ENCODE peak calls at places on chromosomes 2 and 18, in seven cellular contexts. One of them, this sample, is unnamed.

GRCh38 chr2:232336956-232337700 is 41.4 kb upstream of the ALPP start:
- DNase-seq in esophagus squamous epithelium: no peak
- DNase-seq in stimulated activated naive CD8-positive, alpha-beta T cell treated with anti-CD3 and anti-CD28 coated beads, Interleukin-15, Interleukin-2, amounts not matched to agents 100 U/mL and 50 U/mL, for 24 hours: peak; percentile 1
- DNase-seq in HCEC 1CT: no peak
- DNase-seq in activated naive CD4-positive, alpha-beta T cell: no peak
- DNase-seq in CD8-positive, alpha-beta memory T cell: no peak
- DNase-seq in neural crest cell: no peak
- DNase-seq in this sample: no peak

GRCh38 chr2:109217362-109218086 is 88.5 kb downstream of the SH3RF3 start:
- DNase-seq in esophagus squamous epithelium: no peak
- DNase-seq in stimulated activated naive CD8-positive, alpha-beta T cell treated with anti-CD3 and anti-CD28 coated beads, Interleukin-15, Interleukin-2, amounts not matched to agents 100 U/mL and 50 U/mL, for 24 hours: no peak
- DNase-seq in HCEC 1CT: peak; percentile 100
- DNase-seq in activated naive CD4-positive, alpha-beta T cell: no peak
- DNase-seq in CD8-positive, alpha-beta memory T cell: no peak
- DNase-seq in neural crest cell: no peak
- DNase-seq in this sample: peak; percentile 60

GRCh38 chr2:226790436-226790835 is 9.2 kb downstream of the IRS1 start:
- DNase-seq in esophagus squamous epithelium: no peak
- DNase-seq in stimulated activated naive CD8-positive, alpha-beta T cell treated with anti-CD3 and anti-CD28 coated beads, Interleukin-15, Interleukin-2, amounts not matched to agents 100 U/mL and 50 U/mL, for 24 hours: no peak
- DNase-seq in HCEC 1CT: no peak
- DNase-seq in activated naive CD4-positive, alpha-beta T cell: no peak
- DNase-seq in CD8-positive, alpha-beta memory T cell: no peak
- DNase-seq in neural crest cell: no peak
- DNase-seq in this sample: no peak

GRCh38 chr2:64730551-64731305 is 77.0 kb upstream of the SERTAD2 start:
- DNase-seq in esophagus squamous epithelium: no peak
- DNase-seq in stimulated activated naive CD8-positive, alpha-beta T cell treated with anti-CD3 and anti-CD28 coated beads, Interleukin-15, Interleukin-2, amounts not matched to agents 100 U/mL and 50 U/mL, for 24 hours: peak; percentile 35
- DNase-seq in HCEC 1CT: peak; percentile 75
- DNase-seq in activated naive CD4-positive, alpha-beta T cell: no peak
- DNase-seq in CD8-positive, alpha-beta memory T cell: peak; percentile 15
- DNase-seq in neural crest cell: no peak
- DNase-seq in this sample: no peak

GRCh38 chr18:32548688-32549087 is 78.0 kb upstream of the GAREM1 start:
- DNase-seq in esophagus squamous epithelium: no peak
- DNase-seq in stimulated activated naive CD8-positive, alpha-beta T cell treated with anti-CD3 and anti-CD28 coated beads, Interleukin-15, Interleukin-2, amounts not matched to agents 100 U/mL and 50 U/mL, for 24 hours: no peak
- DNase-seq in HCEC 1CT: no peak
- DNase-seq in activated naive CD4-positive, alpha-beta T cell: no peak
- DNase-seq in CD8-positive, alpha-beta memory T cell: no peak
- DNase-seq in neural crest cell: no peak
- DNase-seq in this sample: no peak

GRCh38 chr2:143193121-143193520 is 63.9 kb downstream of the ARHGAP15 start:
- DNase-seq in esophagus squamous epithelium: no peak
- DNase-seq in stimulated activated naive CD8-positive, alpha-beta T cell treated with anti-CD3 and anti-CD28 coated beads, Interleukin-15, Interleukin-2, amounts not matched to agents 100 U/mL and 50 U/mL, for 24 hours: no peak
- DNase-seq in HCEC 1CT: no peak
- DNase-seq in activated naive CD4-positive, alpha-beta T cell: no peak
- DNase-seq in CD8-positive, alpha-beta memory T cell: no peak
- DNase-seq in neural crest cell: no peak
- DNase-seq in this sample: no peak

GRCh38 chr18:58990720-58991119 is 126.0 kb downstream of the ZNF532 start:
- DNase-seq in esophagus squamous epithelium: no peak
- DNase-seq in stimulated activated naive CD8-positive, alpha-beta T cell treated with anti-CD3 and anti-CD28 coated beads, Interleukin-15, Interleukin-2, amounts not matched to agents 100 U/mL and 50 U/mL, for 24 hours: no peak
- DNase-seq in HCEC 1CT: no peak
- DNase-seq in activated naive CD4-positive, alpha-beta T cell: no peak
- DNase-seq in CD8-positive, alpha-beta memory T cell: no peak
- DNase-seq in neural crest cell: no peak
- DNase-seq in this sample: no peak

GRCh38 chr2:29580223-29580622 is 341.2 kb downstream of the ALK start:
- DNase-seq in esophagus squamous epithelium: no peak
- DNase-seq in stimulated activated naive CD8-positive, alpha-beta T cell treated with anti-CD3 and anti-CD28 coated beads, Interleukin-15, Interleukin-2, amounts not matched to agents 100 U/mL and 50 U/mL, for 24 hours: no peak
- DNase-seq in HCEC 1CT: no peak
- DNase-seq in activated naive CD4-positive, alpha-beta T cell: no peak
- DNase-seq in CD8-positive, alpha-beta memory T cell: no peak
- DNase-seq in neural crest cell: no peak
- DNase-seq in this sample: no peak

GRCh38 chr2:239479471-239479870 is 78.7 kb upstream of the HDAC4 start:
- DNase-seq in esophagus squamous epithelium: no peak
- DNase-seq in stimulated activated naive CD8-positive, alpha-beta T cell treated with anti-CD3 and anti-CD28 coated beads, Interleukin-15, Interleukin-2, amounts not matched to agents 100 U/mL and 50 U/mL, for 24 hours: no peak
- DNase-seq in HCEC 1CT: no peak
- DNase-seq in activated naive CD4-positive, alpha-beta T cell: no peak
- DNase-seq in CD8-positive, alpha-beta memory T cell: no peak
- DNase-seq in neural crest cell: no peak
- DNase-seq in this sample: no peak

GRCh38 chr2:23322813-23323212 is 62.2 kb upstream of the KLHL29 start:
- DNase-seq in esophagus squamous epithelium: no peak
- DNase-seq in stimulated activated naive CD8-positive, alpha-beta T cell treated with anti-CD3 and anti-CD28 coated beads, Interleukin-15, Interleukin-2, amounts not matched to agents 100 U/mL and 50 U/mL, for 24 hours: no peak
- DNase-seq in HCEC 1CT: no peak
- DNase-seq in activated naive CD4-positive, alpha-beta T cell: no peak
- DNase-seq in CD8-positive, alpha-beta memory T cell: no peak
- DNase-seq in neural crest cell: no peak
- DNase-seq in this sample: no peak

GRCh38 chr2:174779361-174779928 is 15.2 kb upstream of the CHRNA1 start:
- DNase-seq in esophagus squamous epithelium: no peak
- DNase-seq in stimulated activated naive CD8-positive, alpha-beta T cell treated with anti-CD3 and anti-CD28 coated beads, Interleukin-15, Interleukin-2, amounts not matched to agents 100 U/mL and 50 U/mL, for 24 hours: no peak
- DNase-seq in HCEC 1CT: peak; percentile 66
- DNase-seq in activated naive CD4-positive, alpha-beta T cell: no peak
- DNase-seq in CD8-positive, alpha-beta memory T cell: no peak
- DNase-seq in neural crest cell: no peak
- DNase-seq in this sample: peak; percentile 42

GRCh38 chr2:234640657-234641056 is 143.8 kb upstream of the ARL4C start:
- DNase-seq in esophagus squamous epithelium: no peak
- DNase-seq in stimulated activated naive CD8-positive, alpha-beta T cell treated with anti-CD3 and anti-CD28 coated beads, Interleukin-15, Interleukin-2, amounts not matched to agents 100 U/mL and 50 U/mL, for 24 hours: no peak
- DNase-seq in HCEC 1CT: no peak
- DNase-seq in activated naive CD4-positive, alpha-beta T cell: no peak
- DNase-seq in CD8-positive, alpha-beta memory T cell: no peak
- DNase-seq in neural crest cell: no peak
- DNase-seq in this sample: no peak

GRCh38 chr2:26453421-26454329 is 24.2 kb downstream of the OTOF start:
- DNase-seq in esophagus squamous epithelium: no peak
- DNase-seq in stimulated activated naive CD8-positive, alpha-beta T cell treated with anti-CD3 and anti-CD28 coated beads, Interleukin-15, Interleukin-2, amounts not matched to agents 100 U/mL and 50 U/mL, for 24 hours: no peak
- DNase-seq in HCEC 1CT: no peak
- DNase-seq in activated naive CD4-positive, alpha-beta T cell: no peak
- DNase-seq in CD8-positive, alpha-beta memory T cell: no peak
- DNase-seq in neural crest cell: no peak
- DNase-seq in this sample: no peak

GRCh38 chr2:26922638-26923466 is 47.6 kb upstream of the MAPRE3 start:
- DNase-seq in esophagus squamous epithelium: no peak
- DNase-seq in stimulated activated naive CD8-positive, alpha-beta T cell treated with anti-CD3 and anti-CD28 coated beads, Interleukin-15, Interleukin-2, amounts not matched to agents 100 U/mL and 50 U/mL, for 24 hours: peak; percentile 42
- DNase-seq in HCEC 1CT: peak; percentile 7
- DNase-seq in activated naive CD4-positive, alpha-beta T cell: no peak
- DNase-seq in CD8-positive, alpha-beta memory T cell: no peak
- DNase-seq in neural crest cell: peak; percentile 31
- DNase-seq in this sample: peak; percentile 44

GRCh38 chr2:182949572-182950189 is 83.2 kb upstream of the FRZB start:
- DNase-seq in esophagus squamous epithelium: no peak
- DNase-seq in stimulated activated naive CD8-positive, alpha-beta T cell treated with anti-CD3 and anti-CD28 coated beads, Interleukin-15, Interleukin-2, amounts not matched to agents 100 U/mL and 50 U/mL, for 24 hours: no peak
- DNase-seq in HCEC 1CT: peak; percentile 39
- DNase-seq in activated naive CD4-positive, alpha-beta T cell: no peak
- DNase-seq in CD8-positive, alpha-beta memory T cell: no peak
- DNase-seq in neural crest cell: no peak
- DNase-seq in this sample: no peak

This sample was measured in Jurkat, Clone E6-1.